ENCODE peak calls at places on chromosomes 11 and 22, in six cellular contexts. Q, J, E, V, R and H are unnamed samples.
A peak's percentile ranks its signal among the peaks of the same experiment; 100 is the strongest.

GRCh38 chr22:47586038-47586437 is 823.6 kb downstream of the TBC1D22A start:
- DNase-seq in Q (no peak), J (no peak), E (no peak), V (no peak), R (peak; percentile 11), H (peak; percentile 22)

GRCh38 chr22:32080904-32081303 is 37.8 kb downstream of the SLC5A1 start:
- DNase-seq in Q (peak; percentile 67), J (peak; percentile 6), E (peak; percentile 40), V (peak; percentile 45), R (no peak), H (peak; percentile 35)

GRCh38 chr11:126355926-126356897 is 726 bp downstream of the ST3GAL4 start:
- DNase-seq in Q (peak; percentile 81), J (peak; percentile 89), E (no peak), V (no peak), R (peak; percentile 81), H (no peak)

GRCh38 chr11:113773092-113773415 is 438 bp downstream of the ZW10 start:
- DNase-seq in Q (peak; percentile 39), J (no peak), E (peak; percentile 35), V (peak; percentile 29), R (no peak), H (no peak)

GRCh38 chr11:63761173-63761572 is 7.4 kb downstream of the ZFTA start:
- DNase-seq in Q (no peak), J (no peak), E (no peak), V (no peak), R (no peak), H (no peak)

GRCh38 chr11:64067257-64067993 is 31.7 kb downstream of the FLRT1 start:
- DNase-seq in Q (no peak), J (no peak), E (no peak), V (no peak), R (no peak), H (no peak)

GRCh38 chr11:94303884-94304459 is 408 bp upstream of the IZUMO1R start:
- DNase-seq in Q (no peak), J (no peak), E (no peak), V (no peak), R (no peak), H (no peak)

GRCh38 chr11:121452609-121453150 is at the start of gene SORL1-AS1:
- DNase-seq in Q (peak; percentile 50), J (no peak), E (no peak), V (no peak), R (no peak), H (no peak)

GRCh38 chr11:11937957-11938356 is 70.5 kb downstream of the DKK3 start:
- DNase-seq in Q (no peak), J (no peak), E (no peak), V (no peak), R (no peak), H (peak; percentile 17)

GRCh38 chr11:65493367-65494176 is 5.3 kb upstream of the MALAT1 start:
- DNase-seq in Q (peak; percentile 7), J (peak; percentile 94), E (peak; percentile 87), V (peak; percentile 88), R (peak; percentile 92), H (no peak)

GRCh38 chr22:19638282-19639015 is 75.9 kb upstream of the SEPTIN5 start:
- DNase-seq in Q (no peak), J (no peak), E (no peak), V (no peak), R (peak; percentile 24), H (no peak)

GRCh38 chr22:42396621-42397331 is 35.4 kb downstream of the NFAM1 start:
- DNase-seq in Q (no peak), J (no peak), E (no peak), V (no peak), R (no peak), H (no peak)
- TF ChIP-seq CTCF in Q (no peak), J (no peak), E (peak; percentile 15), V (no peak), R (no peak), H (no peak)

DNA sequence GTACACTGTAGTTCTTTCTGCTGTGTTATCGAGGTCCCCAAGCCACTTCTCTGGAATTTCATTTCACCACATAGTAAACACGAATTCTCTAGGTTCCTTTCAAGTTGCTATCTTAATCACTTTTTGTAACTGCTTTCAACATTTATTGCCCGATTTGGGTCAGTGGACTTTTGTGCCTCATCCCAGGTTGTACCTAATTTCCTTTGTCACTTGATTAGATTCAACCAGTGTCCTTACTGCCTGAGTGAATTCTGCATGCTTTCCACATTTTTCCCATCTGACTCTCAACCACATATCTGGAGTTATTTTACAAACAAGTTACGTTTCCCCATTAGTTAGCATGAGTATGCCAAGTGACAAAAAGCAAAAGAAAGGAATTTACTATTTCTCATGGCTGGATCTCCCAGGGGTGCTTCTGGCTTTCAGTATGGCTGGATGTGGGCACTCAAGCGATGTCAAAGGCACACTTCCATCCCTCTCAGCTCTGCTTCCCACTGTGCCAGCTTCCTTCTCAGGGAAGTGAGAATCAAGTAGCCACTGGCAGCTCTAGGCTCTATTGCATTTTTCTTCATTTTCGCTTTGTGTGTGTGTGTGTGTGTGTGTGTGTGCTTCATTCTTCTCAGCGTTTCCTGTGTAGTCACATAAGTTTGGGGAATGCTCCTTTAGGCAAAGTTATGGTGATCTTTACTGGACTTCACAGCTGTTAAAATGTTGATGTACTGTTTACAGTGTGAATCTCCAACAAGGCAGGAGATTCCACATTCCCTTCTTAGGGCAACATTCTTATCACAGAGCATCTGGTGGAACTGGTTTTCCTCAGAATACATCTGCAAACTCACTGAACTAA is 128.9 kb downstream of the DBX1 start:
- DNase-seq in Q (no peak), J (no peak), E (peak; percentile 37), V (no peak), R (no peak), H (peak; percentile 82)
- H3K4me3 ChIP-seq in Q (no peak overlapping the region), J (no peak overlapping the region), E (no peak overlapping the region), V (no peak overlapping the region), R (no peak overlapping the region), H (no peak overlapping the region)

GRCh38 chr11:60345489-60345888 is 18.4 kb downstream of the MS4A6E start:
- DNase-seq in Q (peak; percentile 62), J (no peak), E (no peak), V (peak; percentile 46), R (no peak), H (no peak)
- TF ChIP-seq CTCF in Q (peak; percentile 84), J (no peak), E (peak; percentile 13), V (no peak), R (no peak), H (peak; percentile 36)

GRCh38 chr11:75920886-75921285 is 105.9 kb downstream of the UVRAG start:
- DNase-seq in Q (no peak), J (no peak), E (no peak), V (no peak), R (no peak), H (peak; percentile 50)
- H3K4me3 ChIP-seq in Q (no peak overlapping the region), J (no peak overlapping the region), E (no peak overlapping the region), V (no peak overlapping the region), R (no peak overlapping the region), H (no peak overlapping the region)

GRCh38 chr22:25172153-25172552 is 27.5 kb upstream of the CRYBB3 start:
- DNase-seq in Q (peak; percentile 21), J (no peak), E (peak; percentile 35), V (peak; percentile 50), R (no peak), H (no peak)
- TF ChIP-seq CTCF in Q (peak; percentile 22), J (no peak), E (peak; percentile 51), V (no peak), R (peak; percentile 28), H (peak; percentile 74)

GRCh38 chr22:36333632-36334031 is 54.1 kb downstream of the MYH9 start:
- DNase-seq in Q (no peak), J (no peak), E (peak; percentile 89), V (peak; percentile 69), R (no peak), H (peak; percentile 82)

GRCh38 chr22:36332623-36333331 is 55.0 kb downstream of the MYH9 start:
- DNase-seq in Q (peak; percentile 87), J (no peak), E (peak; percentile 92), V (peak; percentile 73), R (no peak), H (peak; percentile 83)

GRCh38 chr22:36335621-36336020 is 52.1 kb downstream of the MYH9 start:
- DNase-seq in Q (no peak), J (no peak), E (no peak), V (no peak), R (no peak), H (no peak)

GRCh38 chr22:36334838-36335603 is 52.7 kb downstream of the MYH9 start:
- DNase-seq in Q (peak; percentile 81), J (no peak), E (peak; percentile 51), V (no peak), R (no peak), H (no peak)

DNA sequence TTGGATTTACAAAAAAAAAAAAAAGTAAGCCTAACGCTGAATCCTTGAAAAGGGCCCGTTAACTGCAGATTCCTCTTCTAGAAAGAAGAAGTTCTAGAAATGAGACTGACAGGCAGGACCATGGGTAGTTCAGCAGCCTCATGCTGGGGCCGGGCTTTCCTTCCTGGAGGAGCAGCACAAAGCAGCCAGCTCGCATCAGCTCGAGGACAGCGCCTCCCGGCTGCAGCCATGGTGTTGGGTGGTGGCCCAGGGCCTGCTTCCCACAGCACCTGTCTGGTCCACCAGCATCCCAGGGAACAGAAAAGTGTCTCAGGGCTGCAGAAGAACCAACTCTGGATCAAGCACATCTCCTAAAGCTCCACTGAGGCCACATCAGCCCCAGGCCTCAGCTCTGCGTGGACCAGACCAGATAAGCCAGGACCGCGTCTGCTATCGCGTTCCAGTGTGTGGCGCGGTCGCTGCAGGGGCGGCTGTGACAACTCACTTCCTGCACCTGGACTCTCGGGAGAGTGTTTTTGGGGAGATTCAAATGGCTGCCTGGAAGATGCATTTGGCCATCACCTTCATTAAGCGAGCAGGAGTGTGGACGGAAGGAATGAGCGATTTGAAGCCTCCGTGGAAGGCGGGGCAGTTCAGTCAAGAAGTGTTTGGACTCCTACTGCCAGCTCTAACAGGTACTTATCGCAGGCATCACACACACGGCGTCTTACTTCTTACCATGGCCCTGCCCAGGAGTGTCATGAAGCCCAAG is 53.5 kb downstream of the MYH9 start:
- DNase-seq in Q (peak; percentile 68), J (no peak), E (peak; percentile 42), V (no peak), R (no peak), H (no peak)
- H3K4me3 ChIP-seq in Q (no peak overlapping the region), J (no peak overlapping the region), E (no peak overlapping the region), V (no peak overlapping the region), R (no peak overlapping the region), H (no peak overlapping the region)

DNA sequence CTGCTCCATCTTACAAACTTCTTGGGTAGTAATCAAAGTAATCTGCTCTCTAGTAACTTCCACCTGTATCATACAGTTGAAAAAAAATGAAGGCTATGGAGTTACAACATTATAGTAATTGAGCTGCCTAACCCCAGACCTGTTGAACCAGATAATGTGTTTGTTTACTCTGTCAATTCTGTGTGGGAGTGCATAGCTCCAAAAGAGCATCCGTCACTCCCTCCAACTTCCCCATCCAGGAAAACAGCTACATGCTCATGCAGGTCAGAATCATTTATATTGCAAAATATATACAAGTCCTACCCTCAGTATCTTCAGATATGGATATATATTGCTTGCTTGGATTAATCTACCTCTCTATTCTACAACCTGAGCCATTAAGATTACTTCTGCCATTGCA is 244.0 kb upstream of the ANO5 start:
- DNase-seq in Q (no peak), J (no peak), E (no peak), V (no peak), R (no peak), H (no peak)
- TF ChIP-seq CTCF in Q (no peak), J (no peak), E (no peak), V (no peak), R (no peak), H (no peak)

GRCh38 chr11:70272009-70272408 is 1.5 kb downstream of the PPFIA1 start:
- DNase-seq in Q (peak; percentile 15), J (no peak), E (no peak), V (no peak), R (no peak), H (no peak)
- H3K4me3 ChIP-seq in Q (peak overlapping the region; percentile 75), J (no peak overlapping the region), E (peak overlapping the region; percentile 97), V (peak overlapping the region; percentile 96), R (peak overlapping the region; percentile 97), H (peak overlapping the region; percentile 98)

GRCh38 chr11:18236664-18237356 is at the start of gene SAA4:
- DNase-seq in Q (no peak), J (no peak), E (no peak), V (no peak), R (no peak), H (no peak)
- TF ChIP-seq CTCF in Q (no peak), J (no peak), E (no peak), V (no peak), R (no peak), H (no peak)